ENCODE peak calls at places on chromosomes 1 and 21, in four cellular contexts. K is anterior cingulate cortex, Q is mucosa of descending colon, H is transverse colon. C is an unnamed sample.

GRCh38 chr1:193479187-193479586 is 292.8 kb upstream of the B3GALT2 start:
- DNase-seq in K (no peak), Q (peak), H (peak), C (peak)

GRCh38 chr1:51690285-51690961 is 73.5 kb downstream of the OSBPL9 start:
- DNase-seq in K (no peak), Q (no peak), H (no peak), C (no peak)

GRCh38 chr21:16376673-16377072 is 646.9 kb downstream of the USP25 start:
- DNase-seq in K (no peak), Q (no peak), H (no peak), C (no peak)

GRCh38 chr1:200302893-200303250 is 107.0 kb downstream of the ZNF281 start:
- DNase-seq in K (peak), Q (no peak), H (no peak), C (no peak)

GRCh38 chr1:151972533-151973270 is 21.0 kb downstream of the S100A10 start:
- DNase-seq in K (no peak), Q (peak), H (peak), C (peak)

GRCh38 chr1:44631647-44632510 is 42.4 kb downstream of the TMEM53 start:
- DNase-seq in K (peak), Q (peak), H (peak), C (peak)

GRCh38 chr1:41664861-41665640 is 180.6 kb upstream of the EDN2 start:
- DNase-seq in K (no peak), Q (no peak), H (no peak), C (no peak)

GRCh38 chr1:229139320-229139719 is 131.6 kb upstream of the RAB4A start:
- DNase-seq in K (no peak), Q (no peak), H (no peak), C (no peak)

GRCh38 chr1:184840596-184840995 is 85.9 kb upstream of the EDEM3 start:
- DNase-seq in K (no peak), Q (no peak), H (no peak), C (no peak)

GRCh38 chr1:225654688-225655508 is 2.0 kb upstream of the ENAH start:
- DNase-seq in K (no peak), Q (no peak), H (no peak), C (no peak)

GRCh38 chr1:21665711-21666571 is 3.2 kb downstream of the RAP1GAP start:
- DNase-seq in K (no peak), Q (no peak), H (no peak), C (no peak)

GRCh38 chr1:202078211-202078610 is 44.5 kb upstream of the GPR37L1 start:
- DNase-seq in K (no peak), Q (peak), H (peak), C (peak)

GRCh38 chr1:218463194-218464156 is 118.3 kb downstream of the TGFB2 start:
- DNase-seq in K (no peak), Q (peak), H (peak), C (peak)

GRCh38 chr1:17162941-17163340 is 42.0 kb upstream of the PADI1 start:
- DNase-seq in K (no peak), Q (no peak), H (no peak), C (no peak)

GRCh38 chr1:192224386-192224785 is 66.1 kb downstream of the RGS18 start:
- DNase-seq in K (no peak), Q (no peak), H (no peak), C (no peak)

GRCh38 chr1:21435646-21436487 is 4.1 kb upstream of the NBPF3 start:
- DNase-seq in K (no peak), Q (no peak), H (no peak), C (no peak)

GRCh38 chr1:72827285-72827684 is 544.9 kb upstream of the NEGR1 start:
- DNase-seq in K (no peak), Q (no peak), H (no peak), C (no peak)

GRCh38 chr1:59013276-59013927 is 229.6 kb upstream of the JUN start:
- DNase-seq in K (no peak), Q (peak), H (peak), C (peak)

GRCh38 chr1:116380499-116381316 is 7.7 kb downstream of the ATP1A1 start:
- DNase-seq in K (no peak), Q (no peak), H (no peak), C (no peak)

GRCh38 chr1:51410568-51411460 is 80.5 kb upstream of the TTC39A start:
- DNase-seq in K (no peak), Q (no peak), H (no peak), C (no peak)

GRCh38 chr1:236451796-236452373 is 57.8 kb downstream of the EDARADD start:
- DNase-seq in K (no peak), Q (peak), H (peak), C (peak)

GRCh38 chr1:2132222-2133038 is 62.1 kb downstream of the FAAP20 start:
- DNase-seq in K (no peak), Q (no peak), H (peak), C (no peak)

GRCh38 chr1:32816676-32817158 is 441 bp downstream of the YARS1 start:
- DNase-seq in K (no peak), Q (peak), H (peak), C (peak)

GRCh38 chr1:72936942-72937341 is 654.6 kb upstream of the NEGR1 start:
- DNase-seq in K (no peak), Q (no peak), H (no peak), C (no peak)

GRCh38 chr1:182197555-182197954 is 136.0 kb upstream of the ZNF648 start:
- DNase-seq in K (no peak), Q (no peak), H (peak), C (no peak)